ENCODE peak calls at places on chromosome 1, in eight cellular contexts. One of them, this sample, is unnamed.

GRCh38 chr1:205812271-205812877 is 624 bp downstream of the SLC41A1 start:
- DNase-seq in HAP-1: peak
- DNase-seq in esophagus squamous epithelium: no peak
- DNase-seq in GM12864: no peak
- DNase-seq in neural progenitor cell: peak
- DNase-seq in H1: no peak
- DNase-seq in NB4: peak
- DNase-seq in lower leg skin: peak
- DNase-seq in this sample: no peak

GRCh38 chr1:174883361-174883760 is 116.4 kb upstream of the CACYBP start:
- DNase-seq in esophagus squamous epithelium: no peak
- DNase-seq in GM12864: no peak
- DNase-seq in H1: no peak
- DNase-seq in lower leg skin: no peak
- DNase-seq in neural progenitor cell: peak
- DNase-seq in NB4: peak
- DNase-seq in HAP-1: no peak
- DNase-seq in this sample: no peak

GRCh38 chr1:33180226-33181037 is 1.4 kb downstream of the TRIM62 start:
- DNase-seq in lower leg skin: peak
- DNase-seq in NB4: peak
- DNase-seq in HAP-1: peak
- DNase-seq in neural progenitor cell: peak
- DNase-seq in GM12864: peak
- DNase-seq in esophagus squamous epithelium: peak
- DNase-seq in H1: peak
- DNase-seq in this sample: peak

GRCh38 chr1:29518183-29518835 is 282.0 kb downstream of the PTPRU start:
- DNase-seq in NB4: no peak
- DNase-seq in neural progenitor cell: no peak
- DNase-seq in H1: no peak
- DNase-seq in lower leg skin: no peak
- DNase-seq in GM12864: no peak
- DNase-seq in esophagus squamous epithelium: no peak
- DNase-seq in HAP-1: no peak
- DNase-seq in this sample: peak

GRCh38 chr1:210232524-210233215 is at the start of gene SERTAD4:
- DNase-seq in HAP-1: peak
- DNase-seq in NB4: no peak
- DNase-seq in lower leg skin: peak
- DNase-seq in GM12864: no peak
- DNase-seq in H1: no peak
- DNase-seq in esophagus squamous epithelium: no peak
- DNase-seq in neural progenitor cell: peak
- DNase-seq in this sample: no peak

GRCh38 chr1:221396526-221396925 is 345.4 kb downstream of the DUSP10 start:
- DNase-seq in GM12864: no peak
- DNase-seq in neural progenitor cell: no peak
- DNase-seq in lower leg skin: no peak
- DNase-seq in HAP-1: no peak
- DNase-seq in esophagus squamous epithelium: no peak
- DNase-seq in NB4: no peak
- DNase-seq in H1: no peak
- DNase-seq in this sample: no peak

GRCh38 chr1:231626951-231627614 is 493 bp downstream of the DISC1 start:
- DNase-seq in HAP-1: peak
- DNase-seq in H1: no peak
- DNase-seq in esophagus squamous epithelium: no peak
- DNase-seq in lower leg skin: peak
- DNase-seq in neural progenitor cell: peak
- DNase-seq in GM12864: no peak
- DNase-seq in NB4: peak
- DNase-seq in this sample: peak

GRCh38 chr1:161946071-161946987 is 77.3 kb downstream of the OLFML2B start:
- DNase-seq in HAP-1: no peak
- DNase-seq in GM12864: no peak
- DNase-seq in H1: no peak
- DNase-seq in neural progenitor cell: no peak
- DNase-seq in NB4: no peak
- DNase-seq in esophagus squamous epithelium: no peak
- DNase-seq in lower leg skin: no peak
- DNase-seq in this sample: no peak

GRCh38 chr1:43358121-43358745 is 548 bp upstream of the CDC20 start:
- DNase-seq in lower leg skin: no peak
- DNase-seq in neural progenitor cell: peak
- DNase-seq in esophagus squamous epithelium: no peak
- DNase-seq in NB4: peak
- DNase-seq in HAP-1: peak
- DNase-seq in H1: no peak
- DNase-seq in GM12864: peak
- DNase-seq in this sample: no peak

GRCh38 chr1:201404016-201404598 is 5.0 kb upstream of the LAD1 start:
- DNase-seq in HAP-1: no peak
- DNase-seq in GM12864: no peak
- DNase-seq in NB4: no peak
- DNase-seq in lower leg skin: no peak
- DNase-seq in neural progenitor cell: no peak
- DNase-seq in H1: no peak
- DNase-seq in esophagus squamous epithelium: no peak
- DNase-seq in this sample: no peak

GRCh38 chr1:147598631-147599361 is 57.5 kb downstream of the BCL9 start:
- DNase-seq in H1: no peak
- DNase-seq in NB4: no peak
- DNase-seq in GM12864: no peak
- DNase-seq in lower leg skin: peak
- DNase-seq in HAP-1: peak
- DNase-seq in esophagus squamous epithelium: peak
- DNase-seq in neural progenitor cell: peak
- DNase-seq in this sample: no peak

GRCh38 chr1:160070243-160071163 is 543 bp upstream of the KCNJ10 start:
- DNase-seq in neural progenitor cell: peak
- DNase-seq in esophagus squamous epithelium: no peak
- DNase-seq in GM12864: no peak
- DNase-seq in NB4: peak
- DNase-seq in H1: no peak
- DNase-seq in lower leg skin: peak
- DNase-seq in HAP-1: peak
- DNase-seq in this sample: peak

GRCh38 chr1:68329096-68329835 is 96.9 kb upstream of the WLS start:
- DNase-seq in HAP-1: no peak
- DNase-seq in H1: no peak
- DNase-seq in NB4: no peak
- DNase-seq in lower leg skin: no peak
- DNase-seq in GM12864: no peak
- DNase-seq in esophagus squamous epithelium: no peak
- DNase-seq in neural progenitor cell: no peak
- DNase-seq in this sample: no peak

GRCh38 chr1:53579221-53580008 is 120.2 kb downstream of the DMRTB1 start:
- DNase-seq in HAP-1: no peak
- DNase-seq in lower leg skin: no peak
- DNase-seq in H1: no peak
- DNase-seq in neural progenitor cell: no peak
- DNase-seq in GM12864: no peak
- DNase-seq in NB4: no peak
- DNase-seq in esophagus squamous epithelium: no peak
- DNase-seq in this sample: no peak

GRCh38 chr1:25503551-25504426 is 39.6 kb upstream of the LDLRAP1 start:
- DNase-seq in GM12864: peak
- DNase-seq in HAP-1: no peak
- DNase-seq in esophagus squamous epithelium: no peak
- DNase-seq in H1: peak
- DNase-seq in lower leg skin: no peak
- DNase-seq in NB4: peak
- DNase-seq in neural progenitor cell: peak
- DNase-seq in this sample: peak

GRCh38 chr1:83102630-83103071 is 896.3 kb downstream of the TTLL7 start:
- DNase-seq in NB4: no peak
- DNase-seq in neural progenitor cell: no peak
- DNase-seq in esophagus squamous epithelium: no peak
- DNase-seq in H1: no peak
- DNase-seq in lower leg skin: no peak
- DNase-seq in GM12864: no peak
- DNase-seq in HAP-1: peak
- DNase-seq in this sample: no peak

GRCh38 chr1:161192476-161193465 is 6.1 kb downstream of the ADAMTS4 start:
- DNase-seq in lower leg skin: peak
- DNase-seq in HAP-1: peak
- DNase-seq in neural progenitor cell: peak
- DNase-seq in H1: no peak
- DNase-seq in esophagus squamous epithelium: no peak
- DNase-seq in NB4: peak
- DNase-seq in GM12864: peak
- DNase-seq in this sample: no peak

DNA sequence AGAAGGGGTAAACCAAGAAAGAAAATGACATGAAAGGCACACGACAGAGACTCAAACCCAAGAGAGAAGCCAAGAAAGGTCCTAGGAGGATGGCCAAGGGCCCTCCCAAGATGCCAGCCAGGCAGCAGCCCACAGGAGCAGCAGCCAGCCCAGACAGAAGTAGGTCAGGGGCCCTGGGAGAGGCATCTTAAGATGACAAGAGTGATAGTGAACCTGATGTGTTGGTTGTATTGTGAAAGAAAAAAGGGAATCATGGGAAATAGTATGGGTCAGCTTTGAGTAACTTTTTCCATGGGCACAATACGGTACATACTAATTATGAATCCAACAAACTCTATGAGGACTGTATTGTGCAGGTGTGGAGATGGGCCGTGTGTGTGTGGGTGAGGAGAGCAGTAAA is 3.3 kb downstream of the CCSAP start:
- DNase-seq in GM12864: no peak
- DNase-seq in H1: no peak
- DNase-seq in esophagus squamous epithelium: no peak
- DNase-seq in neural progenitor cell: no peak
- DNase-seq in NB4: peak
- DNase-seq in HAP-1: no peak
- DNase-seq in lower leg skin: no peak
- DNase-seq in this sample: no peak
- H3K4me3 ChIP-seq in GM12864: no peak
- H3K4me3 ChIP-seq in H1: no peak
- H3K4me3 ChIP-seq in esophagus squamous epithelium: no peak
- H3K4me3 ChIP-seq in neural progenitor cell: peak
- H3K4me3 ChIP-seq in NB4: peak
- H3K4me3 ChIP-seq in HAP-1: no peak
- H3K4me3 ChIP-seq in lower leg skin: no peak
- H3K4me3 ChIP-seq in this sample: no peak

GRCh38 chr1:117128323-117129079 is 7.0 kb upstream of the TRIM45 start:
- DNase-seq in H1: no peak
- DNase-seq in neural progenitor cell: peak
- DNase-seq in NB4: peak
- DNase-seq in esophagus squamous epithelium: no peak
- DNase-seq in HAP-1: peak
- DNase-seq in lower leg skin: no peak
- DNase-seq in GM12864: no peak
- DNase-seq in this sample: no peak
- H3K4me3 ChIP-seq in H1: no peak
- H3K4me3 ChIP-seq in neural progenitor cell: no peak
- H3K4me3 ChIP-seq in NB4: no peak
- H3K4me3 ChIP-seq in esophagus squamous epithelium: no peak
- H3K4me3 ChIP-seq in HAP-1: no peak
- H3K4me3 ChIP-seq in lower leg skin: no peak
- H3K4me3 ChIP-seq in GM12864: no peak
- H3K4me3 ChIP-seq in this sample: no peak

GRCh38 chr1:34792868-34793727 is at the start of gene GJA4:
- DNase-seq in neural progenitor cell: peak
- DNase-seq in esophagus squamous epithelium: no peak
- DNase-seq in GM12864: no peak
- DNase-seq in H1: no peak
- DNase-seq in NB4: no peak
- DNase-seq in lower leg skin: no peak
- DNase-seq in HAP-1: no peak
- DNase-seq in this sample: no peak

GRCh38 chr1:34796990-34797389 is 4.2 kb downstream of the GJA4 start:
- DNase-seq in H1: no peak
- DNase-seq in neural progenitor cell: no peak
- DNase-seq in lower leg skin: no peak
- DNase-seq in HAP-1: no peak
- DNase-seq in GM12864: peak
- DNase-seq in NB4: no peak
- DNase-seq in esophagus squamous epithelium: no peak
- DNase-seq in this sample: no peak

GRCh38 chr1:34795916-34796315 is 3.1 kb downstream of the GJA4 start:
- DNase-seq in neural progenitor cell: no peak
- DNase-seq in H1: no peak
- DNase-seq in lower leg skin: no peak
- DNase-seq in HAP-1: no peak
- DNase-seq in esophagus squamous epithelium: no peak
- DNase-seq in GM12864: no peak
- DNase-seq in NB4: no peak
- DNase-seq in this sample: no peak

GRCh38 chr1:34794001-34794789 is 1.4 kb downstream of the GJA4 start:
- DNase-seq in lower leg skin: no peak
- DNase-seq in NB4: no peak
- DNase-seq in neural progenitor cell: no peak
- DNase-seq in esophagus squamous epithelium: no peak
- DNase-seq in HAP-1: no peak
- DNase-seq in H1: no peak
- DNase-seq in GM12864: no peak
- DNase-seq in this sample: no peak

DNA sequence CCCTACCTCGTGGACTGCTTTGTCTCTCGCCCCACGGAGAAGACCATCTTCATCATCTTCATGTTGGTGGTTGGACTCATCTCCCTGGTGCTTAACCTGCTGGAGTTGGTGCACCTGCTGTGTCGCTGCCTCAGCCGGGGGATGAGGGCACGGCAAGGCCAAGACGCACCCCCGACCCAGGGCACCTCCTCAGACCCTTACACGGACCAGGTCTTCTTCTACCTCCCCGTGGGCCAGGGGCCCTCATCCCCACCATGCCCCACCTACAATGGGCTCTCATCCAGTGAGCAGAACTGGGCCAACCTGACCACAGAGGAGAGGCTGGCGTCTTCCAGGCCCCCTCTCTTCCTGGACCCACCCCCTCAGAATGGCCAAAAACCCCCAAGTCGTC is 2.0 kb downstream of the GJA4 start:
- DNase-seq in NB4: no peak
- DNase-seq in neural progenitor cell: no peak
- DNase-seq in H1: no peak
- DNase-seq in GM12864: no peak
- DNase-seq in esophagus squamous epithelium: no peak
- DNase-seq in HAP-1: no peak
- DNase-seq in lower leg skin: no peak
- DNase-seq in this sample: no peak
- H3K4me3 ChIP-seq in NB4: no peak
- H3K4me3 ChIP-seq in neural progenitor cell: no peak
- H3K4me3 ChIP-seq in H1: no peak
- H3K4me3 ChIP-seq in GM12864: no peak
- H3K4me3 ChIP-seq in esophagus squamous epithelium: peak
- H3K4me3 ChIP-seq in HAP-1: no peak
- H3K4me3 ChIP-seq in lower leg skin: no peak
- H3K4me3 ChIP-seq in this sample: peak

DNA sequence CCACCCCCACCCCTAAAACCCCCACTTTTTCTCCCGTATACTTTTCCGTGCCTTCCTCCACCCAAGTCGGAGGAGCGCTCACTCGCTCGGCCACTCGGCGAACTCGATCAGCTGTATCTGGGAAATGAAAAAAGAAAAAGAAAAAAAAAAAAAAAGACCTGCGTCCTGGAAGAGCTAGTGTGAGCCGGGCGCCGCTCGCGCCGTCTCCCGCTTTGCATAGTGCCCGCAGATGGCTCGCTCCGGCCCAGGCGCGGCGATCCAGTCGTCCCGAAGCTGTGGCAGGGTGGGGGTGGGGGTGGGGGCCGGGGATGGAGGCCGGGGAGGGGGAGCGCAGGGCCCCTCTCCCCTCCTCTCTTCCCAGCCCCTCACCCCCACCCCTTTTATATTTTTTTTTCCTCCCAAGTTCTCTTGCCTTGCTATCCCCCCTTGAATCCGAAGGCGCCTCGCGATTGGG is 324 bp upstream of the PROX1 start:
- DNase-seq in NB4: no peak
- DNase-seq in neural progenitor cell: peak
- DNase-seq in HAP-1: no peak
- DNase-seq in GM12864: no peak
- DNase-seq in H1: no peak
- DNase-seq in lower leg skin: no peak
- DNase-seq in esophagus squamous epithelium: no peak
- DNase-seq in this sample: no peak
- H3K4me3 ChIP-seq in NB4: no peak
- H3K4me3 ChIP-seq in neural progenitor cell: peak
- H3K4me3 ChIP-seq in HAP-1: peak
- H3K4me3 ChIP-seq in GM12864: peak
- H3K4me3 ChIP-seq in H1: peak
- H3K4me3 ChIP-seq in lower leg skin: peak
- H3K4me3 ChIP-seq in esophagus squamous epithelium: peak
- H3K4me3 ChIP-seq in this sample: peak

This sample was measured in ascending aorta.